ENCODE peak calls at places on chromosome 9, in nine cellular contexts. One of them, this sample, is unnamed.
A peak's percentile ranks its signal among the peaks of the same experiment; 100 is the strongest.

GRCh38 chr9:135343733-135344522 is 135.7 kb upstream of the PPP1R26 start:
- DNase-seq in SK-N-SH: peak; percentile 93
- DNase-seq in A549: peak; percentile 34
- DNase-seq in esophagus muscularis mucosa: no peak
- DNase-seq in ovary: peak; percentile 75
- DNase-seq in tibial nerve: peak; percentile 16
- DNase-seq in HepG2: peak; percentile 16
- DNase-seq in transverse colon: peak; percentile 52
- DNase-seq in GM12878: no peak
- DNase-seq in this sample: peak; percentile 48

GRCh38 chr9:37284631-37285030 is 137.9 kb upstream of the GRHPR start:
- DNase-seq in SK-N-SH: no peak
- DNase-seq in A549: no peak
- DNase-seq in esophagus muscularis mucosa: no peak
- DNase-seq in ovary: no peak
- DNase-seq in tibial nerve: no peak
- DNase-seq in HepG2: no peak
- DNase-seq in transverse colon: no peak
- DNase-seq in GM12878: no peak
- DNase-seq in this sample: no peak

GRCh38 chr9:15982182-15982581 is 429.3 kb downstream of the CCDC171 start:
- DNase-seq in SK-N-SH: no peak
- DNase-seq in A549: no peak
- DNase-seq in esophagus muscularis mucosa: no peak
- DNase-seq in ovary: no peak
- DNase-seq in tibial nerve: no peak
- DNase-seq in HepG2: no peak
- DNase-seq in transverse colon: no peak
- DNase-seq in GM12878: no peak
- DNase-seq in this sample: no peak

GRCh38 chr9:133918123-133918813 is 73.9 kb downstream of the VAV2 start:
- DNase-seq in SK-N-SH: no peak
- DNase-seq in A549: no peak
- DNase-seq in esophagus muscularis mucosa: no peak
- DNase-seq in ovary: no peak
- DNase-seq in tibial nerve: no peak
- DNase-seq in HepG2: no peak
- DNase-seq in transverse colon: no peak
- DNase-seq in GM12878: no peak
- DNase-seq in this sample: no peak

GRCh38 chr9:127898433-127899199 is 787 bp downstream of the ST6GALNAC6 start:
- DNase-seq in SK-N-SH: peak; percentile 73
- DNase-seq in A549: no peak
- DNase-seq in esophagus muscularis mucosa: no peak
- DNase-seq in ovary: peak; percentile 79
- DNase-seq in tibial nerve: peak; percentile 67
- DNase-seq in HepG2: peak; percentile 50
- DNase-seq in transverse colon: peak; percentile 40
- DNase-seq in GM12878: no peak
- DNase-seq in this sample: no peak

GRCh38 chr9:105735366-105735765 is 41.0 kb downstream of the TMEM38B start:
- DNase-seq in SK-N-SH: no peak
- DNase-seq in A549: no peak
- DNase-seq in esophagus muscularis mucosa: no peak
- DNase-seq in ovary: no peak
- DNase-seq in tibial nerve: no peak
- DNase-seq in HepG2: no peak
- DNase-seq in transverse colon: no peak
- DNase-seq in GM12878: no peak
- DNase-seq in this sample: no peak

GRCh38 chr9:22052376-22052945 is 43.4 kb upstream of the CDKN2B start:
- DNase-seq in SK-N-SH: no peak
- DNase-seq in A549: no peak
- DNase-seq in esophagus muscularis mucosa: peak; percentile 62
- DNase-seq in ovary: no peak
- DNase-seq in tibial nerve: no peak
- DNase-seq in HepG2: peak; percentile 56
- DNase-seq in transverse colon: no peak
- DNase-seq in GM12878: no peak
- DNase-seq in this sample: no peak

GRCh38 chr9:116333254-116333653 is 179.7 kb downstream of the PAPPA start:
- DNase-seq in SK-N-SH: no peak
- DNase-seq in A549: no peak
- DNase-seq in esophagus muscularis mucosa: no peak
- DNase-seq in ovary: no peak
- DNase-seq in tibial nerve: no peak
- DNase-seq in HepG2: no peak
- DNase-seq in transverse colon: no peak
- DNase-seq in GM12878: no peak
- DNase-seq in this sample: no peak

GRCh38 chr9:101400120-101400519 is 1.5 kb downstream of the ZNF189 start:
- DNase-seq in SK-N-SH: no peak
- DNase-seq in A549: no peak
- DNase-seq in esophagus muscularis mucosa: no peak
- DNase-seq in ovary: peak; percentile 36
- DNase-seq in tibial nerve: no peak
- DNase-seq in HepG2: no peak
- DNase-seq in transverse colon: peak; percentile 10
- DNase-seq in GM12878: no peak
- DNase-seq in this sample: no peak

GRCh38 chr9:93829271-93830223 is 125.6 kb downstream of the BARX1 start:
- DNase-seq in SK-N-SH: peak; percentile 2
- DNase-seq in A549: no peak
- DNase-seq in esophagus muscularis mucosa: peak; percentile 78
- DNase-seq in ovary: no peak
- DNase-seq in tibial nerve: no peak
- DNase-seq in HepG2: no peak
- DNase-seq in transverse colon: no peak
- DNase-seq in GM12878: no peak
- DNase-seq in this sample: peak; percentile 64

GRCh38 chr9:129166962-129167557 is 11.0 kb downstream of the IER5L start:
- DNase-seq in SK-N-SH: no peak
- DNase-seq in A549: peak; percentile 79
- DNase-seq in esophagus muscularis mucosa: peak; percentile 95
- DNase-seq in ovary: peak; percentile 76
- DNase-seq in tibial nerve: peak; percentile 62
- DNase-seq in HepG2: peak; percentile 58
- DNase-seq in transverse colon: peak; percentile 92
- DNase-seq in GM12878: no peak
- DNase-seq in this sample: peak; percentile 91

GRCh38 chr9:93028448-93029006 is 30.0 kb upstream of the SUSD3 start:
- DNase-seq in SK-N-SH: no peak
- DNase-seq in A549: no peak
- DNase-seq in esophagus muscularis mucosa: no peak
- DNase-seq in ovary: no peak
- DNase-seq in tibial nerve: no peak
- DNase-seq in HepG2: no peak
- DNase-seq in transverse colon: peak; percentile 16
- DNase-seq in GM12878: peak; percentile 59
- DNase-seq in this sample: no peak

DNA sequence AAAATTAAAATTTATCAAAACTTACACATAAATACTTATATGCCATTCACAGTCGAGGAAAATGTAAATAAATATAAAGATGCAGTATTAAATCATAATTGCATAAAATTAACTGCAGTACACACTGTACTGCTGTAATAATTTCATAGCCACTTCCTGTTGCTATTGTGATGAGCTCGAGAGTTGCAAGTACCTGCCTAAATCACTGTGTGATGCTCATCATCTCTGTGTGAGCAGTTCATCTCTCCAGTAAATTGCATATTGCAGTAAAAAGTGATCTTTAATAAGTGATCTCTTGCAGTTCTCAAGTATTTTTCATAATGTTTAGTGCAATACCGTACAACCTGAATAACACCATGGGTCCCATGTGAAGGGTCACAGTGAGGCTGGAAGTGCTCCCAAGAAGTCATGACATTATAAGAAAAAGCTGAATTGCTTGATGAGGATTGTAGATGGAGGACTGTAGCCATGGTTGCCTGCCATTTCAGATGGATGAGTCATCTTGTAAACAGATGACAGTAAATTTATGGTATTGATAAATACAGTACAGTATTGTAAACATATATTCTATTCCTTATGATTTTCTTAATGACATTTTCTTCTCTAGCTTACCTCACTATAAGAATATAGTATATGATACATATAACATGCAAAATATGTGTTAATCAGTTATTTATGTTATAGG is 34.9 kb downstream of the SYK start:
- DNase-seq in SK-N-SH: no peak
- DNase-seq in A549: no peak
- DNase-seq in esophagus muscularis mucosa: no peak
- DNase-seq in ovary: no peak
- DNase-seq in tibial nerve: no peak
- DNase-seq in HepG2: no peak
- DNase-seq in transverse colon: no peak
- DNase-seq in GM12878: no peak
- DNase-seq in this sample: no peak
- H3K4me1 ChIP-seq in SK-N-SH: no peaks in the 10 kb centered on the region
- H3K4me1 ChIP-seq in A549: no peaks in the 10 kb centered on the region
- H3K4me1 ChIP-seq in esophagus muscularis mucosa: peaks cover 12% of the 10 kb centered on the region
- H3K4me1 ChIP-seq in ovary: no peaks in the 10 kb centered on the region
- H3K4me1 ChIP-seq in tibial nerve: no peaks in the 10 kb centered on the region
- H3K4me1 ChIP-seq in HepG2: no peaks in the 10 kb centered on the region
- H3K4me1 ChIP-seq in transverse colon: no peaks in the 10 kb centered on the region
- H3K4me1 ChIP-seq in GM12878: peaks cover 19% of the 10 kb centered on the region
- H3K4me1 ChIP-seq in this sample: peaks cover 9% of the 10 kb centered on the region

GRCh38 chr9:14099737-14100136 is 214.2 kb downstream of the NFIB start:
- DNase-seq in SK-N-SH: no peak
- DNase-seq in A549: no peak
- DNase-seq in esophagus muscularis mucosa: no peak
- DNase-seq in ovary: no peak
- DNase-seq in tibial nerve: no peak
- DNase-seq in HepG2: no peak
- DNase-seq in transverse colon: no peak
- DNase-seq in GM12878: no peak
- DNase-seq in this sample: no peak

GRCh38 chr9:14096182-14096922 is 217.6 kb downstream of the NFIB start:
- DNase-seq in SK-N-SH: peak; percentile 50
- DNase-seq in A549: peak; percentile 82
- DNase-seq in esophagus muscularis mucosa: no peak
- DNase-seq in ovary: no peak
- DNase-seq in tibial nerve: no peak
- DNase-seq in HepG2: no peak
- DNase-seq in transverse colon: no peak
- DNase-seq in GM12878: no peak
- DNase-seq in this sample: no peak

GRCh38 chr9:14097666-14098065 is 216.3 kb downstream of the NFIB start:
- DNase-seq in SK-N-SH: no peak
- DNase-seq in A549: no peak
- DNase-seq in esophagus muscularis mucosa: no peak
- DNase-seq in ovary: no peak
- DNase-seq in tibial nerve: no peak
- DNase-seq in HepG2: no peak
- DNase-seq in transverse colon: no peak
- DNase-seq in GM12878: no peak
- DNase-seq in this sample: no peak

GRCh38 chr9:14097215-14097614 is 216.7 kb downstream of the NFIB start:
- DNase-seq in SK-N-SH: peak; percentile 41
- DNase-seq in A549: peak; percentile 27
- DNase-seq in esophagus muscularis mucosa: no peak
- DNase-seq in ovary: no peak
- DNase-seq in tibial nerve: no peak
- DNase-seq in HepG2: no peak
- DNase-seq in transverse colon: no peak
- DNase-seq in GM12878: no peak
- DNase-seq in this sample: no peak

DNA sequence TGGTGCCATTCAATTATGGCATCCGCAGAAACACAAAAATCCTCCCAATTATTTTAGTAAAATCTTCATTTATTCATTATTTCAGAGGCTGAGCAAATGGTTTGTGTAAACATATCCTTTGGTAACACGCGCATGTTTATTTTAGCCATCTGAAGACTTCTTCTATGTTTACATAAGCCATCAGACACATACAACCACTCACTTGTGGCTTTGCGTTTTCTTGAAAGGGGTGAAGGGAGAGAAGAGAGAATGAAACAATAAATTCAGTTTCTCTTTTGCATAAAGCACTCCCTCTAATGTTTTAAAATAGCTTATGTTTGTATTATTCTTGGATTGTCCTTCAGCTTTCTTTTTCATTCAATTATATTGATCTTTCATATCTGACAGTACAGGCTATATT is 215.8 kb downstream of the NFIB start:
- DNase-seq in SK-N-SH: no peak
- DNase-seq in A549: peak; percentile 34
- DNase-seq in esophagus muscularis mucosa: no peak
- DNase-seq in ovary: no peak
- DNase-seq in tibial nerve: no peak
- DNase-seq in HepG2: no peak
- DNase-seq in transverse colon: no peak
- DNase-seq in GM12878: no peak
- DNase-seq in this sample: no peak
- TF ChIP-seq EP300 in SK-N-SH: no peak
- TF ChIP-seq EP300 in A549: no peak
- TF ChIP-seq EP300 in esophagus muscularis mucosa: no peak
- TF ChIP-seq EP300 in ovary: no peak
- TF ChIP-seq EP300 in tibial nerve: no peak
- TF ChIP-seq EP300 in HepG2: no peak
- TF ChIP-seq EP300 in transverse colon: no peak
- TF ChIP-seq EP300 in GM12878: no peak
- TF ChIP-seq EP300 in this sample: no peak

DNA sequence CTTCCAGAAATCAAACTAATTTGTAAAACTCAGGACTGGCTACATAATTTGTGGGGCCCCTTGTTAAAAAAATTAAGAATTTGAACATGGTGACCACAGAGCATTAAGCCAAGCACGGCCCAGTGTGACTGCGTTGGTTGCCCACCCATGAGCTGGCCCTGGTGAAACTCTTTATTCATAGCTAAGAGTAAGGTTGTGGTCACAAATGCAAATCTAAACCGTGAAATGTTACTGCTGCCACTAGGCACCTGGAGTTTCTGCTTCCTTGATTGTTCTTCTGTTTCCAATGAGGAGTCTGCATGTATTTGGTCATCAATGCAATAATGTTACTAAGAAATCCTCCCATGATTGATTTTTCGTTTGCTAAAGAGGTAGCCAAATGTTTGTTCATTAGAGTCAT is 4.2 kb downstream of the GCNT1 start:
- DNase-seq in SK-N-SH: no peak
- DNase-seq in A549: no peak
- DNase-seq in esophagus muscularis mucosa: no peak
- DNase-seq in ovary: no peak
- DNase-seq in tibial nerve: no peak
- DNase-seq in HepG2: no peak
- DNase-seq in transverse colon: no peak
- DNase-seq in GM12878: no peak
- DNase-seq in this sample: no peak
- H3K4me3 ChIP-seq in SK-N-SH: no peak overlapping the region
- H3K4me3 ChIP-seq in A549: no peak overlapping the region
- H3K4me3 ChIP-seq in esophagus muscularis mucosa: no peak overlapping the region
- H3K4me3 ChIP-seq in ovary: no peak overlapping the region
- H3K4me3 ChIP-seq in tibial nerve: no peak overlapping the region
- H3K4me3 ChIP-seq in HepG2: no peak overlapping the region
- H3K4me3 ChIP-seq in transverse colon: no peak overlapping the region
- H3K4me3 ChIP-seq in GM12878: peak overlapping the region; percentile 7
- H3K4me3 ChIP-seq in this sample: no peak overlapping the region

DNA sequence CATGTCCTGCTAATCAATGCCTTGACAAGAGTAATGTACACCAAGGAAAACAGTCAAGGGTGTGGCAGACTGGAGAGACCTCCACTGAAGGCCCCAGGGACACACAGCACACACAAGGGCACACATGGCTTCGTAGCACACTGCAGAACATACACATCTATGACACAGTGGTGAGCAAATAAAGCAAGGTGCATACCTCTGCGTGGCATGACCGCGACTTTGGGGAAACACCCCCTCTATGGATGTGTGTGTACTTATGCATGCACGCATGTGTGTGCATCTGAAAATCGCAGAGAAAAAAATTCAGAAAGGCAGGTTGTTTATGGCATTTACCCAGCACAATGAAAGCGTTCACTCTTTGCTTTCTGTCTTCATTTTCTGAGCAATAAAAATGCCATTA is 20.5 kb downstream of the SEMA4D start:
- DNase-seq in SK-N-SH: no peak
- DNase-seq in A549: no peak
- DNase-seq in esophagus muscularis mucosa: no peak
- DNase-seq in ovary: no peak
- DNase-seq in tibial nerve: no peak
- DNase-seq in HepG2: no peak
- DNase-seq in transverse colon: no peak
- DNase-seq in GM12878: no peak
- DNase-seq in this sample: no peak
- H3K4me1 ChIP-seq in SK-N-SH: peaks cover 41% of the 10 kb centered on the region
- H3K4me1 ChIP-seq in A549: peaks cover 4% of the 10 kb centered on the region
- H3K4me1 ChIP-seq in esophagus muscularis mucosa: peaks cover 6% of the 10 kb centered on the region
- H3K4me1 ChIP-seq in ovary: peaks cover 4% of the 10 kb centered on the region
- H3K4me1 ChIP-seq in tibial nerve: peaks cover 29% of the 10 kb centered on the region
- H3K4me1 ChIP-seq in HepG2: no peaks in the 10 kb centered on the region
- H3K4me1 ChIP-seq in transverse colon: peaks cover 3% of the 10 kb centered on the region
- H3K4me1 ChIP-seq in GM12878: peaks cover 30% of the 10 kb centered on the region
- H3K4me1 ChIP-seq in this sample: peaks cover 14% of the 10 kb centered on the region